ENCODE peak calls at places on chromosome 6, in five cellular contexts. U is heart right ventricle; L is kidney epithelial cell; O is CD8-positive, alpha-beta T cell; N is brain microvascular endothelial cell. J is an unnamed sample.

GRCh38 chr6:16621002-16621401 is 140.3 kb downstream of the ATXN1 start:
- DNase-seq in U (no peak), L (no peak), O (no peak), N (no peak), J (no peak)

GRCh38 chr6:46023216-46023915 is 7.7 kb upstream of the CLIC5 start:
- DNase-seq in U (no peak), L (no peak), O (no peak), N (no peak), J (no peak)

GRCh38 chr6:129853996-129854711 is 7.0 kb downstream of the TMEM244 start:
- DNase-seq in U (no peak), L (peak; percentile 31), O (no peak), N (peak; percentile 9), J (no peak)

GRCh38 chr6:3379482-3380060 is 77.3 kb downstream of the SLC22A23 start:
- DNase-seq in U (no peak), L (no peak), O (no peak), N (peak; percentile 51), J (no peak)

GRCh38 chr6:170292778-170293164 is 1.9 kb upstream of the DLL1 start:
- DNase-seq in U (no peak), L (no peak), O (no peak), N (no peak), J (no peak)

GRCh38 chr6:131807644-131808459 is at the start of gene ENPP1:
- DNase-seq in U (peak; percentile 80), L (no peak), O (peak; percentile 65), N (no peak), J (peak; percentile 80)

GRCh38 chr6:170032197-170032596 is 258.7 kb downstream of the DLL1 start:
- DNase-seq in U (no peak), L (no peak), O (peak; percentile 39), N (no peak), J (peak; percentile 2)

GRCh38 chr6:129312865-129313264 is 397.1 kb downstream of the ARHGAP18 start:
- DNase-seq in U (no peak), L (no peak), O (no peak), N (peak; percentile 80), J (no peak)

GRCh38 chr6:139497344-139497961 is 123.0 kb upstream of the CITED2 start:
- DNase-seq in U (no peak), L (no peak), O (no peak), N (no peak), J (no peak)

GRCh38 chr6:135970750-135971149 is 119.2 kb downstream of the PDE7B start:
- DNase-seq in U (no peak), L (no peak), O (no peak), N (no peak), J (no peak)

GRCh38 chr6:89888871-89889270 is 5.4 kb upstream of the GJA10 start:
- DNase-seq in U (no peak), L (no peak), O (no peak), N (no peak), J (no peak)

GRCh38 chr6:153162172-153162571 is 31.1 kb upstream of the RGS17 start:
- DNase-seq in U (no peak), L (no peak), O (no peak), N (no peak), J (no peak)

GRCh38 chr6:105838156-105838555 is 248.0 kb upstream of the PRDM1 start:
- DNase-seq in U (no peak), L (no peak), O (no peak), N (no peak), J (no peak)

GRCh38 chr6:39153766-39154397 is 38.9 kb upstream of the SAYSD1 start:
- DNase-seq in U (no peak), L (no peak), O (peak; percentile 36), N (no peak), J (no peak)

GRCh38 chr6:157380458-157380778 is 572 bp upstream of the ZDHHC14 start:
- DNase-seq in U (no peak), L (no peak), O (no peak), N (no peak), J (peak; percentile 22)

GRCh38 chr6:114941078-114941477 is 598.3 kb upstream of the HS3ST5 start:
- DNase-seq in U (no peak), L (no peak), O (no peak), N (no peak), J (no peak)

GRCh38 chr6:129342243-129342642 is 367.7 kb downstream of the ARHGAP18 start:
- DNase-seq in U (no peak), L (no peak), O (no peak), N (no peak), J (no peak)

GRCh38 chr6:92124126-92124525 is 1295.2 kb downstream of the EPHA7 start:
- DNase-seq in U (no peak), L (no peak), O (no peak), N (peak; percentile 2), J (no peak)

GRCh38 chr6:81298751-81299150 is 453.7 kb downstream of the TENT5A start:
- DNase-seq in U (no peak), L (no peak), O (no peak), N (no peak), J (no peak)

GRCh38 chr6:163327165-163327880 is 87.2 kb upstream of the QKI start:
- DNase-seq in U (no peak), L (no peak), O (no peak), N (no peak), J (no peak)

GRCh38 chr6:17505767-17506280 is 94.3 kb upstream of the FAM8A1 start:
- DNase-seq in U (no peak), L (no peak), O (no peak), N (peak; percentile 53), J (no peak)

GRCh38 chr6:30981942-30982772 is 1.4 kb upstream of the MUC21 start:
- DNase-seq in U (no peak), L (peak; percentile 70), O (no peak), N (peak; percentile 58), J (no peak)

GRCh38 chr6:126812651-126813050 is 305.8 kb upstream of the RSPO3 start:
- DNase-seq in U (no peak), L (peak; percentile 4), O (no peak), N (no peak), J (no peak)

GRCh38 chr6:32200711-32201475 is 8.4 kb upstream of the GPSM3 start:
- DNase-seq in U (no peak), L (no peak), O (no peak), N (no peak), J (no peak)

GRCh38 chr6:22910370-22910769 is 341.0 kb downstream of the HDGFL1 start:
- DNase-seq in U (no peak), L (no peak), O (no peak), N (no peak), J (no peak)

GRCh38 chr6:22907085-22907484 is 337.7 kb downstream of the HDGFL1 start:
- DNase-seq in U (no peak), L (no peak), O (no peak), N (no peak), J (no peak)

GRCh38 chr6:22904413-22904812 is 335.0 kb downstream of the HDGFL1 start:
- DNase-seq in U (no peak), L (no peak), O (no peak), N (no peak), J (no peak)

DNA sequence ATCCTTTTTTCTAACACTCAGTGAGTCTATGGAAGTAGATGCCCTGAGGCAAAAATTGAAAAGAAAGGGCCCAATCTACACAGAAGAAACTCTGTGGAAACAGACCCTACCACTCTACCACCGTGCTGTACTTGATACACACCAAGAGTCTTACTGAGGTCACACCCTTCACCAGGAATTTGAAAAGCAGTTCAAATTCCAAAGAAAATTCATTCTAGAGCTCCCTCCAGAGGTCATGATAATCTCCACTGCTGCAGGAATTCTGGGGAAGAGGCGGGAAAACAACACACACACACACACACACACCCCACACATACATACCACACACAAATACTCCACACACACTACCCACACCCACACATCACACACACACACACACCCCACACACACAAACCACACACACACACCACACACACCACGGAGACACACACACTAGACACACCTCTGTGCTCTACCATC is 336.8 kb downstream of the HDGFL1 start:
- DNase-seq in U (no peak), L (no peak), O (no peak), N (peak; percentile 7), J (no peak)
- TF ChIP-seq CTCF in U (peak; percentile 45), L (peak; percentile 34), O (no peak), N (peak; percentile 61), J (peak; percentile 46)

DNA sequence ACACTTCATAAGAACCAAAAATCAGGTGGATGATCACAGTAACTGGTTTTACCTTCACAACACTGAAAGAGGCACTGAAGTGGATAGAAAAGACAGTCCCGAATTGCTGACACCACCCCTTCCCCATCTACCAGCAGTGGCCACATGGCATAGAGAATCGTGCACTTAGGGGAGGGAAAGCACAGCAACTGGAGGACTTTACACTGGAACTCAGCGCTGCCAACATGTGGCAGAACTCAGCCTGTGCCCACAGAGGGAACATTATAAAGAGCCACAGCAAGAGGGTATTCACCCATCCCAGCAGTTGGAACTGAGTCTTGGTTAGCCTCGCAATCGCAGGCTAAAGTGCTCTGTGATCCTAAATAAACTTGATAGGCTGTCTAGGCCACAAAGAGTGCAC is 6.5 kb upstream of the KIAA1586 start:
- DNase-seq in U (no peak), L (no peak), O (no peak), N (no peak), J (no peak)
- TF ChIP-seq CTCF in U (no peak), L (peak; percentile 10), O (no peak), N (peak; percentile 47), J (no peak)

GRCh38 chr6:35202066-35202546 is 11.7 kb upstream of the SCUBE3 start:
- DNase-seq in U (peak; percentile 25), L (no peak), O (no peak), N (no peak), J (peak; percentile 30)
- TF ChIP-seq CTCF in U (no peak), L (no peak), O (no peak), N (no peak), J (no peak)

DNA sequence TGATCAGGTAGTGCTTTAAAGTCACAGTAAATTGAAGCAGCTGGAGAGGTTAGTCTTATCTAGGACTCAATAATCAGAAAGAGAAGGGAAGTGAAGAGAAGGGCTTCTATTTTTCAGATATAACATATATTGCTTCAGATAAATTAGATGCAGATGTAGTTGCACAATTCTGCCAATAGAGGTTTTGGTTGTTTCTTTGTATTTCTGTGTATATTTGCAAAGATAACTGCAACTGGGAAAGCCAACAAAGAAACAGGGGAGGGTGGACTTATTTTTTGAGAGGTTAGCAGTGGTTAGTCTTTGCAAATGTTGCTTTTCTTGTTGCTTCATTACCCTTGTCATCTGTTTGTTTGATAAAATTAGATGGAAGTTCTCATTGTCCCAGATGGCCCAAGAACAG is 106.6 kb downstream of the ADGRG6 start:
- DNase-seq in U (no peak), L (no peak), O (no peak), N (no peak), J (no peak)
- TF ChIP-seq CTCF in U (no peak), L (no peak), O (no peak), N (no peak), J (no peak)

GRCh38 chr6:33314943-33315752 is 1.3 kb upstream of the TAPBP start:
- DNase-seq in U (peak; percentile 59), L (no peak), O (no peak), N (no peak), J (peak; percentile 54)
- TF ChIP-seq CTCF in U (no peak), L (no peak), O (no peak), N (no peak), J (no peak)

DNA sequence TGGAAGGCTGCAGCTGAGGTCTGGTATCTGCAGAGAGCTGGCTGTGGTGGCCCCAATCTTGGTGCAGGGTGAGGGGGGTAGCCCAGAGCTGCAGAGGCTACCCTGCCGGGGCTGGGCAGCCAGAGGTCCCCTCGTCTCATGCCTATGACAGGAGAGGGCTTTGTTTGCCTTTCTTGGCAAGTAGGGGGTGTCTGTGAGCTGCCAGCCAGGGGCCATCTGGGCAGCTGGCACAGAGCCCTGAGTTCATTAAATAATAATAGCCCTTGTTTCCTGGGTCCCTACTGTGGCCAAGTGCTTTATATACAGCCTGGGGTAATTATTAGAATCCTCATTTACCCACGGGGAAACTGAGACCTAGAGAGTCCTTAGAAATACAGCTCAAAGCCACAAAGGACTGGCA is 66.6 kb downstream of the EZR start:
- DNase-seq in U (peak; percentile 43), L (no peak), O (no peak), N (no peak), J (peak; percentile 48)
- TF ChIP-seq CTCF in U (peak; percentile 40), L (peak; percentile 44), O (no peak), N (peak; percentile 48), J (peak; percentile 39)